ENCODE peak calls at places on chromosomes 16 and 17, in six cellular contexts. Q is HT1080; H is colonic mucosa; K is stimulated activated CD4-positive, alpha-beta T cell treated with anti-CD3 and anti-CD28 coated beads, Interleukin-12 subunit alpha, Interleukin-12 subunit beta, amount 100 ng/mL, for 24 hours; A is activated T-helper 9 cell treated with anti-CD3 and anti-CD28 coated beads, Interleukin-2, amount 50 U/mL, for 16 hours; E is GM12865. J is an unnamed sample.

GRCh38 chr17:40070895-40071719 is 8.3 kb downstream of the THRA start:
- DNase-seq in Q (no peak), H (peak; percentile 94), K (no peak), A (no peak), E (no peak), J (peak; percentile 61)

GRCh38 chr17:82053130-82053529 is 1.4 kb downstream of the GPS1 start:
- DNase-seq in Q (no peak), H (no peak), K (no peak), A (no peak), E (no peak), J (no peak)

GRCh38 chr17:40540448-40540847 is 24.8 kb downstream of the CCR7 start:
- DNase-seq in Q (no peak), H (no peak), K (peak; percentile 50), A (peak; percentile 31), E (no peak), J (no peak)

GRCh38 chr17:7707858-7708750 is 3.1 kb downstream of the EFNB3 start:
- DNase-seq in Q (no peak), H (no peak), K (no peak), A (no peak), E (no peak), J (no peak)

GRCh38 chr17:73292031-73292531 is 19.7 kb downstream of the CDC42EP4 start:
- DNase-seq in Q (peak; percentile 91), H (no peak), K (no peak), A (no peak), E (no peak), J (peak; percentile 34)

GRCh38 chr16:55048745-55049144 is 118.1 kb downstream of the IRX5 start:
- DNase-seq in Q (no peak), H (no peak), K (no peak), A (no peak), E (no peak), J (no peak)

GRCh38 chr17:78806451-78806850 is 24.4 kb upstream of the CYTH1 start:
- DNase-seq in Q (no peak), H (no peak), K (no peak), A (peak; percentile 44), E (no peak), J (peak; percentile 33)

GRCh38 chr16:87490091-87490798 is 2.6 kb downstream of the ZCCHC14 start:
- DNase-seq in Q (no peak), H (no peak), K (no peak), A (no peak), E (no peak), J (peak; percentile 30)

GRCh38 chr17:8820311-8821010 is 21.3 kb upstream of the MFSD6L start:
- DNase-seq in Q (no peak), H (no peak), K (no peak), A (no peak), E (no peak), J (no peak)

GRCh38 chr17:18163528-18163927 is 20.1 kb upstream of the ALKBH5 start:
- DNase-seq in Q (no peak), H (no peak), K (no peak), A (no peak), E (no peak), J (peak; percentile 62)

GRCh38 chr17:77694391-77695363 is 263.8 kb upstream of the TNRC6C start:
- DNase-seq in Q (no peak), H (no peak), K (no peak), A (no peak), E (no peak), J (no peak)

GRCh38 chr16:49716268-49716667 is 139.6 kb downstream of the ZNF423 start:
- DNase-seq in Q (no peak), H (no peak), K (no peak), A (no peak), E (no peak), J (no peak)

GRCh38 chr17:44121206-44121605 is 2.2 kb downstream of the HDAC5 start:
- DNase-seq in Q (no peak), H (no peak), K (no peak), A (no peak), E (no peak), J (no peak)

GRCh38 chr16:20937736-20938135 is 37.2 kb downstream of the LYRM1 start:
- DNase-seq in Q (peak; percentile 9), H (peak; percentile 74), K (no peak), A (no peak), E (no peak), J (no peak)

GRCh38 chr17:42441717-42442565 is 16.7 kb upstream of the ATP6V0A1 start:
- DNase-seq in Q (no peak), H (peak; percentile 66), K (no peak), A (no peak), E (no peak), J (no peak)

GRCh38 chr17:74153821-74154430 is 49.6 kb upstream of the RPL38 start:
- DNase-seq in Q (no peak), H (no peak), K (no peak), A (no peak), E (no peak), J (no peak)

GRCh38 chr17:40458001-40458791 is 14.9 kb downstream of the IGFBP4 start:
- DNase-seq in Q (peak; percentile 93), H (no peak), K (no peak), A (no peak), E (no peak), J (no peak)

GRCh38 chr17:77456951-77457548 is 316.3 kb downstream of the SEC14L1 start:
- DNase-seq in Q (no peak), H (no peak), K (no peak), A (no peak), E (peak; percentile 71), J (no peak)

GRCh38 chr16:88459366-88460055 is 6.4 kb downstream of the ZFPM1 start:
- DNase-seq in Q (no peak), H (no peak), K (no peak), A (no peak), E (no peak), J (peak; percentile 55)

GRCh38 chr16:590165-590874 is 454 bp downstream of the RAB40C start:
- DNase-seq in Q (no peak), H (no peak), K (no peak), A (no peak), E (no peak), J (peak; percentile 39)

GRCh38 chr16:813204-813915 is 12.8 kb upstream of the GNG13 start:
- DNase-seq in Q (no peak), H (no peak), K (peak; percentile 56), A (peak; percentile 39), E (peak; percentile 38), J (peak; percentile 88)

GRCh38 chr16:57041182-57042156 is 50.9 kb upstream of the CPNE2 start:
- DNase-seq in Q (no peak), H (peak; percentile 28), K (peak; percentile 79), A (peak; percentile 79), E (peak; percentile 89), J (no peak)

GRCh38 chr17:20059728-20060188 is 50.6 kb downstream of the SPECC1 start:
- DNase-seq in Q (peak; percentile 58), H (no peak), K (no peak), A (no peak), E (peak; percentile 83), J (no peak)

GRCh38 chr16:990516-991291 is 9.1 kb downstream of the SOX8 start:
- DNase-seq in Q (no peak), H (no peak), K (no peak), A (no peak), E (no peak), J (no peak)

GRCh38 chr16:19781196-19781595 is 63.1 kb downstream of the IQCK start:
- DNase-seq in Q (no peak), H (peak; percentile 4), K (no peak), A (no peak), E (no peak), J (no peak)

GRCh38 chr17:9900019-9900594 is 5.0 kb downstream of the RCVRN start:
- DNase-seq in Q (no peak), H (no peak), K (no peak), A (no peak), E (no peak), J (no peak)

GRCh38 chr17:75371339-75371738 is 34.1 kb downstream of the GRB2 start:
- DNase-seq in Q (no peak), H (no peak), K (no peak), A (no peak), E (peak; percentile 34), J (no peak)

GRCh38 chr17:66602659-66603363 is 232.1 kb upstream of the CACNG5 start:
- DNase-seq in Q (no peak), H (no peak), K (no peak), A (no peak), E (no peak), J (no peak)

GRCh38 chr17:49715717-49716279 is 8.0 kb upstream of the SLC35B1 start:
- DNase-seq in Q (peak; percentile 13), H (no peak), K (no peak), A (peak; percentile 36), E (no peak), J (no peak)

GRCh38 chr16:3503513-3503912 is 2.7 kb downstream of the CLUAP1 start:
- DNase-seq in Q (no peak), H (no peak), K (peak; percentile 30), A (peak; percentile 17), E (peak; percentile 48), J (no peak)

GRCh38 chr17:8696456-8696855 is 48.2 kb downstream of the CCDC42 start:
- DNase-seq in Q (no peak), H (no peak), K (no peak), A (no peak), E (no peak), J (no peak)

GRCh38 chr17:50176559-50177471 is 11.0 kb downstream of the SGCA start:
- DNase-seq in Q (no peak), H (no peak), K (no peak), A (no peak), E (no peak), J (no peak)

GRCh38 chr16:89489040-89489721 is 1.2 kb downstream of the ANKRD11 start:
- DNase-seq in Q (peak; percentile 90), H (peak; percentile 86), K (peak; percentile 70), A (peak; percentile 77), E (peak; percentile 95), J (peak; percentile 68)

GRCh38 chr17:45042346-45043120 is 8.9 kb downstream of the DCAKD start:
- DNase-seq in Q (no peak), H (no peak), K (no peak), A (no peak), E (no peak), J (no peak)

GRCh38 chr17:15255713-15256454 is 9.2 kb downstream of the PMP22 start:
- DNase-seq in Q (no peak), H (no peak), K (no peak), A (no peak), E (no peak), J (no peak)

GRCh38 chr16:88375236-88376052 is 7.3 kb upstream of the ZNF469 start:
- DNase-seq in Q (no peak), H (no peak), K (no peak), A (no peak), E (no peak), J (no peak)

J was measured in K562.